ENCODE peak calls at places on chromosomes 5 and 9, in eight cellular contexts. I, P, S, A, B, X, V and O are unnamed samples.

GRCh38 chr9:136082496-136083361 is 12.4 kb downstream of the NACC2 start:
- DNase-seq in P (no peak), B (peak), S (no peak), V (no peak), X (no peak), I (no peak), A (no peak), O (no peak)

GRCh38 chr5:91288117-91288516 is 95.0 kb downstream of the ARRDC3 start:
- DNase-seq in P (no peak), I (no peak), B (no peak), A (no peak), V (peak), S (no peak), X (no peak), O (no peak)

GRCh38 chr9:21988056-21988990 is 5.9 kb downstream of the CDKN2A start:
- DNase-seq in V (no peak), P (no peak), X (no peak), S (no peak), I (no peak), A (no peak), B (no peak), O (no peak)

GRCh38 chr5:157745041-157745456 is 1.5 kb downstream of the LSM11 start:
- DNase-seq in B (no peak), X (no peak), S (no peak), V (no peak), P (no peak), I (no peak), A (no peak), O (no peak)

GRCh38 chr5:153618857-153619256 is 128.4 kb downstream of the GRIA1 start:
- DNase-seq in P (no peak), I (no peak), V (peak), X (no peak), S (no peak), B (no peak), A (no peak), O (no peak)

GRCh38 chr5:61052870-61053269 is 107.9 kb downstream of the NDUFAF2 start:
- DNase-seq in S (no peak), P (no peak), X (peak), A (no peak), B (no peak), I (peak), V (peak), O (no peak)

GRCh38 chr5:45692481-45692880 is 3.7 kb downstream of the HCN1 start:
- DNase-seq in X (no peak), V (no peak), A (no peak), I (no peak), P (no peak), S (no peak), B (no peak), O (no peak)

GRCh38 chr5:144205141-144205551 is 34.5 kb downstream of the KCTD16 start:
- DNase-seq in P (no peak), V (peak), I (peak), X (peak), B (peak), A (no peak), S (no peak), O (no peak)

GRCh38 chr5:2110137-2110933 is 227.6 kb upstream of the IRX4 start:
- DNase-seq in I (no peak), B (no peak), A (no peak), S (no peak), X (no peak), V (peak), P (no peak), O (peak)

GRCh38 chr5:82073179-82073578 is 101.4 kb downstream of the ATG10 start:
- DNase-seq in X (no peak), S (no peak), B (no peak), I (no peak), A (no peak), P (no peak), V (no peak), O (no peak)